ENCODE peak calls at places on chromosomes 2 and 18, in six cellular contexts. K is stomach, P is transverse colon, M is prostate gland, R is HCT116, W is SK-N-SH. I is an unnamed sample.

GRCh38 chr2:25098056-25098455 is 56.2 kb downstream of the EFR3B start:
- DNase-seq in K (no peak), P (no peak), M (no peak), R (no peak), W (no peak), I (no peak)

GRCh38 chr2:174535757-174536703 is 49.2 kb upstream of the GPR155 start:
- DNase-seq in K (no peak), P (peak; percentile 13), M (no peak), R (no peak), W (peak; percentile 78), I (no peak)

GRCh38 chr2:53505814-53506213 is 261.8 kb upstream of the CHAC2 start:
- DNase-seq in K (no peak), P (no peak), M (no peak), R (no peak), W (no peak), I (no peak)

GRCh38 chr18:50775726-50776125 is 44.1 kb downstream of the MRO start:
- DNase-seq in K (no peak), P (no peak), M (no peak), R (no peak), W (no peak), I (no peak)

GRCh38 chr18:49487711-49488310 is 777 bp upstream of the C18orf32 start:
- DNase-seq in K (no peak), P (no peak), M (no peak), R (no peak), W (no peak), I (no peak)

GRCh38 chr2:141186413-141187062 is 944.3 kb downstream of the LRP1B start:
- DNase-seq in K (no peak), P (no peak), M (no peak), R (no peak), W (no peak), I (no peak)

GRCh38 chr2:241038374-241039180 is 40.2 kb downstream of the SNED1 start:
- DNase-seq in K (no peak), P (no peak), M (no peak), R (no peak), W (no peak), I (no peak)

GRCh38 chr18:55381277-55381676 is 206.7 kb downstream of the TCF4 start:
- DNase-seq in K (no peak), P (no peak), M (no peak), R (no peak), W (no peak), I (no peak)

GRCh38 chr18:3332376-3332775 is 70.4 kb downstream of the MYL12B start:
- DNase-seq in K (no peak), P (no peak), M (no peak), R (no peak), W (no peak), I (no peak)

GRCh38 chr2:241105641-241106040 is 3.6 kb upstream of the MTERF4 start:
- DNase-seq in K (no peak), P (no peak), M (no peak), R (no peak), W (no peak), I (no peak)

GRCh38 chr18:62521588-62521987 is 1.2 kb upstream of the ZCCHC2 start:
- DNase-seq in K (no peak), P (no peak), M (no peak), R (no peak), W (no peak), I (peak; percentile 31)

GRCh38 chr2:96195410-96196071 is 13.1 kb downstream of the STARD7 start:
- DNase-seq in K (no peak), P (peak; percentile 46), M (no peak), R (no peak), W (no peak), I (no peak)

GRCh38 chr18:44715245-44715644 is 34.6 kb downstream of the SETBP1 start:
- DNase-seq in K (no peak), P (peak; percentile 47), M (peak; percentile 68), R (no peak), W (no peak), I (no peak)

GRCh38 chr2:39719317-39719716 is 53.6 kb downstream of the TMEM178A start:
- DNase-seq in K (no peak), P (no peak), M (peak; percentile 60), R (no peak), W (no peak), I (no peak)

GRCh38 chr2:12428324-12428723 is 288.4 kb upstream of the TRIB2 start:
- DNase-seq in K (no peak), P (no peak), M (no peak), R (no peak), W (no peak), I (no peak)

GRCh38 chr2:169080250-169081035 is 11.1 kb downstream of the DHRS9 start:
- DNase-seq in K (no peak), P (no peak), M (no peak), R (no peak), W (no peak), I (no peak)

GRCh38 chr2:233414777-233415570 is 60.7 kb downstream of the DGKD start:
- DNase-seq in K (peak; percentile 65), P (no peak), M (no peak), R (peak; percentile 43), W (no peak), I (no peak)

GRCh38 chr2:201220102-201220570 is 37.2 kb downstream of the CASP10 start:
- DNase-seq in K (peak; percentile 45), P (peak; percentile 51), M (peak; percentile 20), R (no peak), W (peak; percentile 27), I (no peak)

GRCh38 chr2:25251461-25252273 is 83.3 kb upstream of the POMC start:
- DNase-seq in K (peak; percentile 46), P (peak; percentile 53), M (peak; percentile 51), R (no peak), W (peak; percentile 84), I (no peak)

GRCh38 chr2:155308367-155309009 is 610.0 kb downstream of the KCNJ3 start:
- DNase-seq in K (no peak), P (no peak), M (peak; percentile 10), R (no peak), W (no peak), I (no peak)

GRCh38 chr2:9336534-9337354 is 86.6 kb downstream of the ITGB1BP1 start:
- DNase-seq in K (peak; percentile 77), P (peak; percentile 89), M (peak; percentile 77), R (no peak), W (peak; percentile 84), I (no peak)

GRCh38 chr18:47881752-47882455 is 48.6 kb downstream of the SMAD2 start:
- DNase-seq in K (no peak), P (no peak), M (no peak), R (peak; percentile 27), W (no peak), I (no peak)

GRCh38 chr2:29482867-29483266 is 367.7 kb downstream of the CLIP4 start:
- DNase-seq in K (no peak), P (no peak), M (no peak), R (no peak), W (no peak), I (no peak)

GRCh38 chr2:173884403-173884802 is 80.8 kb downstream of the SP3 start:
- DNase-seq in K (peak; percentile 76), P (peak; percentile 54), M (peak; percentile 23), R (peak; percentile 47), W (peak; percentile 51), I (no peak)

DNA sequence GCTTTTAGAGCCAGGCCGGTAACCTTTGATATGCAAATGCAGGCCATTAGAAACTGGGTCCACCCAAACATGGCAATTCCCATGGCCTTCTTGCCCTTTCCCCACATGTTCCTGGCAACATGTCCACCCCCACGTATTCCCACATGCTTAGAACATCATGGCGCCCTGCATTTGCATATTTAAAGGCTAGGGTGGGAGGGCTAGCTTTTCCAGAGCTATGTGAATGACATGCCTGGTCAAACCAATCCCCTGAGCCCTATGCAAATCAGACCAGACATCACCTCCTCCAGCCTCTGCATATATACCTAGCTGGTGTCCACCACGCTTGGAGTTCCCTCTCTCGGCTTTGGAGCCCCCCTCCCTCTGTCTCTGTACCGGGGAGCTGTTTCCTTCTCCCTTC is 481.9 kb downstream of the CDH2 start:
- DNase-seq in K (no peak), P (no peak), M (no peak), R (no peak), W (no peak), I (no peak)
- TF ChIP-seq POLR2AphosphoS5 in K (no peak), P (no peak), M (no peak), R (no peak), W (no peak), I (no peak)

DNA sequence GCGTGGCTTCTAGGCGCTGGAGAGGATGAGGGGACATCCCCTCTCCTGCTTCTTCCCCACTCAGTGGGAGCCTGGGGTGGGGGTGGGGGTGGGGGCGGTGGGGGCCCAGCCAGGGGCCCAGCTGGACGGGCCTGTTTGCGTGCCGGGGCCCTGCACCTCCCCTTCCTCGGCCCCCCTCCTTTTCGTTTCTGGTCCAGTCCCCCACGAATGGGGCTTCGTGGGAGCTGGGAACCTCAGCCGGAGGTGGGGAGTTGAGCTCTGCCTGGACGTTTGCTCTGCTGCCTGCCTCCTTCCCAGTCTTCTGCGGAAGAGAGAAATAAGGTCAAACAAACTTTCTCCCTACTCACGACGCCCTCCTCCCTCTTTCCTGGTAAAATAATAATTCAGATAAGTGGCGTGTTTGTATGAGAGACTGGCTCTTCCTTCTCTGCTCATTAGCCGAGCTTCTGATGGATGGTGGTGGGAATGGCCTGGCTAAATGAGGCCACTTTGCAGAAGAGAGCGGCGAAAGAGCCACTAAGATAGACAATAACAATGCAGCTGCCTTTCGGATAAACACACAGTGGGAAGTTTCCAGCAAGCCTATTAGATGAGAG is 782 bp downstream of the MTA3 start:
- DNase-seq in K (peak; percentile 38), P (peak; percentile 24), M (peak; percentile 12), R (no peak), W (peak; percentile 83), I (no peak)
- H3K4me1 ChIP-seq in K (peaks cover 47% of the 10 kb centered on the region), P (peaks cover 36% of the 10 kb centered on the region), M (no peaks in the 10 kb centered on the region), R (peaks cover 9% of the 10 kb centered on the region), W (no peaks in the 10 kb centered on the region), I (peaks cover 38% of the 10 kb centered on the region)

GRCh38 chr18:13246591-13246990 is 28.0 kb downstream of the LDLRAD4 start:
- DNase-seq in K (no peak), P (no peak), M (no peak), R (no peak), W (no peak), I (no peak)

GRCh38 chr18:13244135-13244534 is 25.6 kb downstream of the LDLRAD4 start:
- DNase-seq in K (no peak), P (no peak), M (no peak), R (no peak), W (no peak), I (no peak)

GRCh38 chr18:13245481-13246000 is 27.0 kb downstream of the LDLRAD4 start:
- DNase-seq in K (no peak), P (peak; percentile 25), M (no peak), R (no peak), W (no peak), I (no peak)

GRCh38 chr18:13247506-13247905 is 28.9 kb downstream of the LDLRAD4 start:
- DNase-seq in K (no peak), P (no peak), M (no peak), R (no peak), W (no peak), I (no peak)

GRCh38 chr18:13246121-13246520 is 27.6 kb downstream of the LDLRAD4 start:
- DNase-seq in K (no peak), P (no peak), M (no peak), R (no peak), W (no peak), I (no peak)
- H3K27ac ChIP-seq in K (no peak overlapping the region), P (no peak overlapping the region), M (no peak overlapping the region), R (no peak overlapping the region), W (no peak overlapping the region), I (no peak overlapping the region)

DNA sequence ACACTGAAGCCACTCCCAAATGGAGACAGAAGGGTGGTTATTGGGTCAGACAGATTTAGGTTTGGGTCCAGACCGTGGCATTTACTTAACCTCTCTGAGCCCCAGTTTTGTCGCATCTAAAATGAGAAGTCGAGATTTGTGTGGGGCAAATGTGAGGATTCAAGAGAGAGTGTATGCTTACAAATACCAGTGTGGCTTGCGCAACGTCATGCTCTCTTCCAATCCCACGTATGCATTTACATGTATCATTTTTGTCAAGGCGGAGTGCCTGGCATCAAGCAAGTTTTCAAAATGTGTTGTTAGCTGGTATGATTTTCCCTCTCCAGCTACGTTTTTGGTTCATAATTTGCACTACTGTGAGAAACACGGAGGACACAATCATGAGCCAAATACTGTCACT is 197.9 kb downstream of the EPHA4 start:
- DNase-seq in K (no peak), P (no peak), M (no peak), R (no peak), W (no peak), I (no peak)
- TF ChIP-seq POLR2AphosphoS5 in K (no peak), P (no peak), M (no peak), R (no peak), W (no peak), I (no peak)

I was measured in esophagus muscularis mucosa.